ENCODE peak calls at places on chromosome 2, in four cellular contexts. One of them, this sample, is unnamed.

GRCh38 chr2:74119324-74119723 is 28.4 kb downstream of the BOLA3 start:
- DNase-seq in endodermal cell: no peak
- DNase-seq in endothelial cell of umbilical vein: no peak
- DNase-seq in mesendoderm: no peak
- DNase-seq in this sample: no peak

GRCh38 chr2:239288951-239289481 is 111.8 kb downstream of the HDAC4 start:
- DNase-seq in endodermal cell: no peak
- DNase-seq in endothelial cell of umbilical vein: no peak
- DNase-seq in mesendoderm: no peak
- DNase-seq in this sample: peak

GRCh38 chr2:120486441-120486840 is 140.5 kb downstream of the INHBB start:
- DNase-seq in endodermal cell: no peak
- DNase-seq in endothelial cell of umbilical vein: no peak
- DNase-seq in mesendoderm: no peak
- DNase-seq in this sample: no peak

GRCh38 chr2:235055891-235056516 is 104.2 kb downstream of the SH3BP4 start:
- DNase-seq in endodermal cell: peak
- DNase-seq in endothelial cell of umbilical vein: peak
- DNase-seq in mesendoderm: peak
- DNase-seq in this sample: no peak

GRCh38 chr2:110114801-110115200 is 821 bp downstream of the MALL start:
- DNase-seq in endodermal cell: peak
- DNase-seq in endothelial cell of umbilical vein: peak
- DNase-seq in mesendoderm: no peak
- DNase-seq in this sample: no peak

GRCh38 chr2:226906439-226906796 is 70.6 kb downstream of the RHBDD1 start:
- DNase-seq in endodermal cell: no peak
- DNase-seq in endothelial cell of umbilical vein: no peak
- DNase-seq in mesendoderm: no peak
- DNase-seq in this sample: no peak

GRCh38 chr2:12534646-12535263 is 182.0 kb upstream of the TRIB2 start:
- DNase-seq in endodermal cell: no peak
- DNase-seq in endothelial cell of umbilical vein: no peak
- DNase-seq in mesendoderm: peak
- DNase-seq in this sample: no peak

GRCh38 chr2:162992828-162993227 is 154.3 kb upstream of the KCNH7 start:
- DNase-seq in endodermal cell: no peak
- DNase-seq in endothelial cell of umbilical vein: no peak
- DNase-seq in mesendoderm: no peak
- DNase-seq in this sample: no peak

GRCh38 chr2:10614940-10615339 is 74.8 kb downstream of the NOL10 start:
- DNase-seq in endodermal cell: no peak
- DNase-seq in endothelial cell of umbilical vein: peak
- DNase-seq in mesendoderm: no peak
- DNase-seq in this sample: no peak

GRCh38 chr2:141362311-141362710 is 768.5 kb downstream of the LRP1B start:
- DNase-seq in endodermal cell: no peak
- DNase-seq in endothelial cell of umbilical vein: no peak
- DNase-seq in mesendoderm: no peak
- DNase-seq in this sample: no peak

GRCh38 chr2:128736689-128737545 is 418.2 kb upstream of the HS6ST1 start:
- DNase-seq in endodermal cell: peak
- DNase-seq in endothelial cell of umbilical vein: peak
- DNase-seq in mesendoderm: peak
- DNase-seq in this sample: peak

GRCh38 chr2:122326448-122326847 is 571.0 kb downstream of the TSN start:
- DNase-seq in endodermal cell: peak
- DNase-seq in endothelial cell of umbilical vein: no peak
- DNase-seq in mesendoderm: peak
- DNase-seq in this sample: no peak

GRCh38 chr2:163641986-163642385 is 93.8 kb downstream of the FIGN start:
- DNase-seq in endodermal cell: no peak
- DNase-seq in endothelial cell of umbilical vein: no peak
- DNase-seq in mesendoderm: no peak
- DNase-seq in this sample: no peak

GRCh38 chr2:111226797-111227700 is 106.3 kb downstream of the BCL2L11 start:
- DNase-seq in endodermal cell: no peak
- DNase-seq in endothelial cell of umbilical vein: no peak
- DNase-seq in mesendoderm: no peak
- DNase-seq in this sample: no peak

GRCh38 chr2:228870993-228871392 is 400.1 kb downstream of the PID1 start:
- DNase-seq in endodermal cell: no peak
- DNase-seq in endothelial cell of umbilical vein: no peak
- DNase-seq in mesendoderm: no peak
- DNase-seq in this sample: no peak

GRCh38 chr2:120961396-120961795 is 225.7 kb downstream of the GLI2 start:
- DNase-seq in endodermal cell: no peak
- DNase-seq in endothelial cell of umbilical vein: no peak
- DNase-seq in mesendoderm: no peak
- DNase-seq in this sample: no peak

GRCh38 chr2:195022514-195022842 is 634.5 kb upstream of the SLC39A10 start:
- DNase-seq in endodermal cell: no peak
- DNase-seq in endothelial cell of umbilical vein: no peak
- DNase-seq in mesendoderm: no peak
- DNase-seq in this sample: peak

GRCh38 chr2:25490220-25490619 is 148.5 kb upstream of the DNMT3A start:
- DNase-seq in endodermal cell: no peak
- DNase-seq in endothelial cell of umbilical vein: no peak
- DNase-seq in mesendoderm: no peak
- DNase-seq in this sample: no peak

GRCh38 chr2:98457045-98457696 is 12.5 kb downstream of the INPP4A start:
- DNase-seq in endodermal cell: peak
- DNase-seq in endothelial cell of umbilical vein: peak
- DNase-seq in mesendoderm: no peak
- DNase-seq in this sample: no peak

GRCh38 chr2:68771211-68771721 is 36.7 kb downstream of the ARHGAP25 start:
- DNase-seq in endodermal cell: no peak
- DNase-seq in endothelial cell of umbilical vein: peak
- DNase-seq in mesendoderm: no peak
- DNase-seq in this sample: no peak

GRCh38 chr2:228519561-228519960 is 338.1 kb upstream of the SPHKAP start:
- DNase-seq in endodermal cell: no peak
- DNase-seq in endothelial cell of umbilical vein: no peak
- DNase-seq in mesendoderm: no peak
- DNase-seq in this sample: no peak

GRCh38 chr2:149657393-149657792 is 69.8 kb upstream of the MMADHC start:
- DNase-seq in endodermal cell: no peak
- DNase-seq in endothelial cell of umbilical vein: no peak
- DNase-seq in mesendoderm: peak
- DNase-seq in this sample: no peak

GRCh38 chr2:43142921-43143438 is 83.4 kb downstream of the ZFP36L2 start:
- DNase-seq in endodermal cell: no peak
- DNase-seq in endothelial cell of umbilical vein: no peak
- DNase-seq in mesendoderm: peak
- DNase-seq in this sample: no peak

GRCh38 chr2:20422679-20423271 is 24.1 kb upstream of the RHOB start:
- DNase-seq in endodermal cell: peak
- DNase-seq in endothelial cell of umbilical vein: no peak
- DNase-seq in mesendoderm: peak
- DNase-seq in this sample: no peak

GRCh38 chr2:233419626-233420431 is 65.5 kb downstream of the DGKD start:
- DNase-seq in endodermal cell: no peak
- DNase-seq in endothelial cell of umbilical vein: no peak
- DNase-seq in mesendoderm: peak
- DNase-seq in this sample: no peak

GRCh38 chr2:227188292-227188691 is 23.9 kb downstream of the COL4A3 start:
- DNase-seq in endodermal cell: no peak
- DNase-seq in endothelial cell of umbilical vein: no peak
- DNase-seq in mesendoderm: peak
- DNase-seq in this sample: peak

GRCh38 chr2:73823916-73824523 is 4.7 kb upstream of the STAMBP start:
- DNase-seq in endodermal cell: no peak
- DNase-seq in endothelial cell of umbilical vein: peak
- DNase-seq in mesendoderm: peak
- DNase-seq in this sample: no peak

GRCh38 chr2:25700221-25700660 is 26.9 kb upstream of the DTNB start:
- DNase-seq in endodermal cell: no peak
- DNase-seq in endothelial cell of umbilical vein: peak
- DNase-seq in mesendoderm: peak
- DNase-seq in this sample: no peak

GRCh38 chr2:85505551-85506238 is 33.3 kb upstream of the MAT2A start:
- DNase-seq in endodermal cell: no peak
- DNase-seq in endothelial cell of umbilical vein: no peak
- DNase-seq in mesendoderm: no peak
- DNase-seq in this sample: no peak

GRCh38 chr2:63440612-63441011 is 147.7 kb downstream of the WDPCP start:
- DNase-seq in endodermal cell: no peak
- DNase-seq in endothelial cell of umbilical vein: no peak
- DNase-seq in mesendoderm: no peak
- DNase-seq in this sample: no peak

GRCh38 chr2:179543361-179543901 is 278.8 kb upstream of the SESTD1 start:
- DNase-seq in endodermal cell: no peak
- DNase-seq in endothelial cell of umbilical vein: no peak
- DNase-seq in mesendoderm: no peak
- DNase-seq in this sample: no peak

GRCh38 chr2:228798931-228799588 is 472.0 kb downstream of the PID1 start:
- DNase-seq in endodermal cell: no peak
- DNase-seq in endothelial cell of umbilical vein: no peak
- DNase-seq in mesendoderm: no peak
- DNase-seq in this sample: no peak